ENCODE peak calls at places on chromosomes 7 and 10, in seven cellular contexts. R is B cell; E is NCI-H774; F is nephron progenitor cell; K is stimulated activated CD4-positive, alpha-beta T cell treated with anti-CD3 and anti-CD28 coated beads, Interleukin-1b, Interleukin-23, amount 100 ng/mL, for 4 hours; G is H7; O is T-helper 9 cell. L is an unnamed sample.

GRCh38 chr10:133461841-133462240 is 8.1 kb downstream of the SCART1 start:
- DNase-seq in K (no peak), G (peak), E (no peak), R (no peak), O (no peak), F (no peak), L (peak)

GRCh38 chr10:85224366-85224960 is 896.1 kb downstream of the CCSER2 start:
- DNase-seq in E (no peak), R (no peak), F (no peak), G (no peak), K (no peak), O (no peak), L (no peak)

GRCh38 chr10:75617485-75618155 is 186.2 kb downstream of the LRMDA start:
- DNase-seq in G (no peak), F (no peak), O (no peak), E (no peak), R (no peak), K (no peak), L (no peak)

GRCh38 chr7:138625849-138626230 is 75.3 kb downstream of the SVOPL start:
- DNase-seq in O (no peak), E (peak), R (no peak), G (no peak), K (no peak), F (no peak), L (no peak)

GRCh38 chr7:103632005-103632639 is 186.1 kb upstream of the SLC26A5 start:
- DNase-seq in K (no peak), F (no peak), R (no peak), O (no peak), E (no peak), G (no peak), L (no peak)

GRCh38 chr10:27223964-27224363 is 16.6 kb downstream of the ACBD5 start:
- DNase-seq in G (no peak), F (peak), E (no peak), K (peak), O (peak), R (peak), L (no peak)

GRCh38 chr7:47819054-47819920 is 129.0 kb downstream of the PKD1L1 start:
- DNase-seq in E (peak), G (peak), R (peak), F (peak), O (no peak), K (peak), L (no peak)

GRCh38 chr7:5997210-5997808 is 11.5 kb downstream of the PMS2 start:
- DNase-seq in F (peak), G (peak), O (peak), K (peak), E (peak), R (peak), L (no peak)

GRCh38 chr7:19333706-19334105 is 188.5 kb upstream of the FERD3L start:
- DNase-seq in E (no peak), O (no peak), G (no peak), R (no peak), F (no peak), K (no peak), L (no peak)

GRCh38 chr10:100508691-100509150 is 10.9 kb downstream of the SEC31B start:
- DNase-seq in R (no peak), F (peak), O (no peak), G (peak), K (peak), E (no peak), L (no peak)

GRCh38 chr7:40306596-40306995 is 171.8 kb downstream of the SUGCT start:
- DNase-seq in R (no peak), E (no peak), K (no peak), O (no peak), G (no peak), F (no peak), L (no peak)

GRCh38 chr10:118870467-118871243 is 115.9 kb upstream of the CACUL1 start:
- DNase-seq in O (no peak), K (no peak), E (no peak), R (no peak), G (no peak), F (peak), L (no peak)

GRCh38 chr10:132591166-132591971 is 53.8 kb downstream of the INPP5A start:
- DNase-seq in O (no peak), K (no peak), F (no peak), R (no peak), G (peak), E (no peak), L (peak)

GRCh38 chr10:124120410-124121061 is 27.1 kb upstream of the CHST15 start:
- DNase-seq in K (no peak), G (no peak), E (no peak), F (no peak), O (no peak), R (no peak), L (no peak)

GRCh38 chr10:43856299-43856698 is 207.6 kb upstream of the ZNF32 start:
- DNase-seq in R (no peak), E (no peak), O (no peak), K (no peak), F (no peak), G (no peak), L (no peak)